ENCODE peak calls at places on chromosome 10, in eight cellular contexts. Z is cardiac fibroblast, H is right cardiac atrium, R is heart left ventricle, A is endothelial cell, Q is NCI-H1105, L is transverse colon, D is right lobe of liver. B is an unnamed sample.

GRCh38 chr10:132700168-132701098 is 85.5 kb downstream of the NKX6-2 start:
- DNase-seq in D (peak), A (no peak), H (no peak), R (peak), Z (peak), L (peak), Q (peak), B (no peak)

GRCh38 chr10:142371-142770 is 7.1 kb downstream of the ZMYND11 start:
- DNase-seq in H (no peak), R (no peak), Z (no peak), A (no peak), L (no peak), D (no peak), Q (no peak), B (no peak)

GRCh38 chr10:24463683-24464426 is 254.9 kb downstream of the KIAA1217 start:
- DNase-seq in L (peak), H (no peak), A (no peak), D (no peak), Q (no peak), Z (peak), R (no peak), B (peak)

GRCh38 chr10:79335470-79336235 is 11.6 kb upstream of the PPIF start:
- DNase-seq in Z (no peak), Q (no peak), D (peak), R (peak), H (no peak), A (no peak), L (no peak), B (no peak)

GRCh38 chr10:121041906-121042305 is 190.7 kb downstream of the WDR11 start:
- DNase-seq in Z (no peak), H (no peak), L (no peak), D (no peak), A (no peak), R (no peak), Q (no peak), B (no peak)

GRCh38 chr10:8054498-8055407 is at the start of gene GATA3:
- DNase-seq in Z (peak), H (peak), L (peak), Q (no peak), D (no peak), A (peak), R (peak), B (no peak)

GRCh38 chr10:74244097-74244685 is 93.2 kb downstream of the ADK start:
- DNase-seq in Q (no peak), R (no peak), L (no peak), A (no peak), Z (peak), D (no peak), H (no peak), B (peak)

GRCh38 chr10:68371604-68372003 is 35.5 kb downstream of the RUFY2 start:
- DNase-seq in R (no peak), A (no peak), Z (no peak), H (no peak), D (no peak), Q (no peak), L (no peak), B (no peak)

GRCh38 chr10:77555591-77556212 is 81.9 kb downstream of the KCNMA1 start:
- DNase-seq in A (no peak), Q (no peak), L (no peak), Z (peak), R (no peak), H (no peak), D (no peak), B (no peak)

GRCh38 chr10:99276848-99277486 is 41.3 kb upstream of the HPSE2 start:
- DNase-seq in L (no peak), A (no peak), R (no peak), D (no peak), Z (peak), Q (no peak), H (no peak), B (peak)

GRCh38 chr10:124917168-124917938 is 24.6 kb upstream of the ZRANB1 start:
- DNase-seq in L (peak), D (peak), Q (no peak), H (peak), R (peak), A (peak), Z (peak), B (peak)

GRCh38 chr10:42875792-42876191 is 93.2 kb downstream of the BMS1 start:
- DNase-seq in Z (peak), A (no peak), Q (no peak), L (no peak), R (no peak), D (no peak), H (peak), B (peak)

B was measured in ACHN.